ENCODE peak calls at places on chromosomes 1 and 21, in four cellular contexts. Z is ascending aorta, N is esophagus muscularis mucosa, D is A673. W is an unnamed sample.

GRCh38 chr21:31397515-31397926 is 53.5 kb upstream of the TIAM1 start:
- DNase-seq in Z (no peak), N (no peak), D (peak), W (no peak)

GRCh38 chr1:44227211-44227610 is 13.9 kb downstream of the DMAP1 start:
- DNase-seq in Z (no peak), N (no peak), D (no peak), W (no peak)

GRCh38 chr1:225815526-225816178 is 5.7 kb downstream of the EPHX1 start:
- DNase-seq in Z (no peak), N (no peak), D (no peak), W (no peak)

GRCh38 chr1:179372160-179372559 is 6.4 kb downstream of the AXDND1 start:
- DNase-seq in Z (no peak), N (no peak), D (no peak), W (no peak)

GRCh38 chr1:185926562-185926961 is 192.4 kb downstream of the HMCN1 start:
- DNase-seq in Z (no peak), N (no peak), D (peak), W (no peak)

GRCh38 chr1:244548558-244549115 is 87.6 kb downstream of the CATSPERE start:
- DNase-seq in Z (no peak), N (no peak), D (no peak), W (no peak)

GRCh38 chr21:41815652-41816582 is 49.1 kb upstream of the RIPK4 start:
- DNase-seq in Z (no peak), N (no peak), D (no peak), W (no peak)

GRCh38 chr1:29708818-29709710 is 472.7 kb downstream of the PTPRU start:
- DNase-seq in Z (no peak), N (no peak), D (peak), W (no peak)

GRCh38 chr1:21510113-21510493 is 880 bp downstream of the ALPL start:
- DNase-seq in Z (no peak), N (no peak), D (no peak), W (no peak)
- TF ChIP-seq CTCF in Z (no peak), N (no peak), D (no peak), W (no peak)

DNA sequence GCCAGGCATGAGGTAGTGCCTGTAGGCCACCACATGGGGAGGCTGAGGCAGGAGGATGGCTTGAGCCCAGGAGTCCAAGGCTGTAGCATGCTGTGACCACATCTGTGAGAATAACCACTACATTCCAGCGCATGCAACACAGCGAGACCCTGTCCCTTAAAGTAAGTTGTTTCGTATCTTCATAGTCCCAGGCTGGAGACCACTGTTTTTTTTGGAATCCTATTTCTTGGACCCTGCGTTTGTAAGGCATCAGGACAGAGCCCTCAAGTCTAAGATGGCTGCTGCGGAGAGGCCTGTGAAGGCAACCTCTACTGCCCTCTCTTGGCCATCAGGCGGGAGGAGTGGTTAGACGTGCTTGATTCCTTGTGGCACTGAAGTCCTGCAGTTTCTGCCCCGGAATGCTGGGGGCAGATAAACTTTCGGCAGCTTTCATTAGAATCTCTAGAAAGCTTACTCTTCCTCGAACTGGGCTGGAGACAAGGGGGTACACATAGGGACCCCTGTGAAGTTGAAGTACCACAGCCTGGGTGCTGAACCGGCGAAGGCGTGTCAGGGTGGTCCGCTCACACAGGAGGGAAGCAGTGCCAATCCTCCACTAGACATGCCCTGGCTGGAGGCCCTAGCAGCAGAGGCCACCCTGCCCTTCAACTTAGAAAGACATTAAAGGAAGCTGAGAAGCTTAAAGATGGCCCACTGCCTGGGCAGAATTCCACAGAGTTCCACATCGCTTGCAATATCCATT is 36.6 kb downstream of the RABIF start:
- DNase-seq in Z (no peak), N (no peak), D (peak), W (no peak)
- TF ChIP-seq CTCF in Z (no peak), N (no peak), D (peak), W (peak)

DNA sequence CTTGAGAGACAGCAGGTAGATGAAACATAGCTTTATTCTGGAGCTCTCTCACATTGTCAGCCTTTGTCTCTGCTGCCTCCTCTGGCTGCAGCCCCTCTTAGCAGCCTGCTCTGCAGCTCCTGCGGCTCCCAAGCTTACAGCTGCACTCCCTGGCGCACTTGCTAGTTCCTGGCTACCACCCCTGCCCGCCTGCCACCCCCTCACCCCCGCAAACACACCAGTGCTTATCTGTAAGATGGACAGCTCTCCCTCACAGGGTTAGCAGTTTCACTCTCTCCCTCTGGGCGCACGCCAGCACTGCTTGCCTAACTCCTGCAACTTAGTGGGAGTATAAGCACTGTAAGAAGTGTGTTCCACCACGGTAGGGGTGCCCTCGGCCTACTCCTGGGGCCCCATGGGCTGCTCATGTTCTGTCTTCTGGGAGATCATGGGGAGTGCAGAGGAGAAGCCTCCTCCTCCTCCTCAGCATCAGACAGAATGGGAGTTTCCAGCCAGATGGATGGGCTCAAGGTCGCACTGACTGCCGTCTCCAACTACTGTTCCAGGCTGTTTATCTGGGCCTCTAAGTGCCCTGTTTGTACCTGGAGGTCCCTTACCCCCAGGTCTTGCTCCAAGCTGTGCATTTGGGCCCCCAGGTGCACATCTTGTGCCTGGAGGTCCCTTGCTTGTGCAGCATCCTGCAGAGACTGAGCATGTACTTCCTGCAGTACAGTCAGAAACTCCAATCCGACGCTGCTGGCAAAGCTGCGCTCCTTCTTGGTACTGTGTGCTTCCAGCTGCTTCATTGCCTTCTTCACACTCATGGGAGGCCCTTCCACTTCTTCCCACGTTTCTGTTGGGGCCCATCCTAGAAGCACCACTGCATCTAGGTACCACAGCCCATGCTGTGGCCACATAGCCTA is 1388.1 kb downstream of the AMY1C start:
- DNase-seq in Z (no peak), N (no peak), D (peak), W (no peak)
- TF ChIP-seq CTCF in Z (no peak), N (no peak), D (peak), W (peak)

GRCh38 chr1:27403065-27403726 is 10.8 kb downstream of the GPR3 start:
- DNase-seq in Z (peak), N (peak), D (no peak), W (peak)
- TF ChIP-seq CTCF in Z (peak), N (peak), D (peak), W (peak)

GRCh38 chr1:55542901-55543504 is 327.8 kb upstream of the USP24 start:
- DNase-seq in Z (no peak), N (no peak), D (no peak), W (no peak)
- TF ChIP-seq CTCF in Z (no peak), N (no peak), D (no peak), W (no peak)

GRCh38 chr1:66711420-66711819 is 40.8 kb upstream of the DYNLT5 start:
- DNase-seq in Z (no peak), N (no peak), D (no peak), W (no peak)
- TF ChIP-seq CTCF in Z (peak), N (no peak), D (peak), W (peak)

GRCh38 chr1:234722267-234722704 is 112.3 kb upstream of the IRF2BP2 start:
- DNase-seq in Z (no peak), N (no peak), D (no peak), W (no peak)
- TF ChIP-seq CTCF in Z (no peak), N (no peak), D (no peak), W (no peak)

DNA sequence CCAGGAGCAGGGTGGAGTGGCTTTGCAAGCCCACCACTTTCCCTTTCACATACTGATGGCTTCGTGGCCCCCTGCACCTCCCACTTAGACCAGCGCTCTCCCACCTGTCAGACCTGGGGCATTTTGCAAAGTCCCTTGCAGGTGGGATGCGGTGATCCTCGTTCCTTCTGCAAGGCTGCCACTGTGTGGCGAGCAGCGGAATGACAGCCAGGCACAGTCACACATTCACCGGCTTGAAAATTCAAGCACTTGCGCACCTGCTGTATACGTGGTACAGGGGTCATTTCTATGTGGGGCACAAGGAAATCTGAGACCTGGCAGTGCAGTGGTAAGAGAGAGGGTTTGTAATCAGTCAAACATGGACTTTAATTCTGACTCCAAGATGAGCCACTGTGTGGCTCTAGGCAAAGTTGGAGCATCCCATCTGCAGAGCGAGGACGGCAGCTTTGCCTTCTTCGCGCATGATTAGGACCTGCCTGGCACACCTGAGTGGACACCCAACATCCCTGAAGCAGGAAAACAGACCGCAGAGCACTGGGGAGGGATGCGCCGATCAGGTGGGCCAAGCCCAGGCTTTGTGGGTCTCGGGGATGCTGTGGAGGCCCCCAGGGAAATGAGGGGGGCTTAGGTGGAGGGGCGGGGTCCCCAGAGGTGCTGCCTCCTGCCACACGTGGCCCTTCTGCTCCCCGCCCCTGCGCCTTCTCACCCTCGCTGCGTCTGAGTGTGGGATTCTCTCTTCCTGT is 53.0 kb upstream of the TMEM51 start:
- DNase-seq in Z (no peak), N (no peak), D (peak), W (no peak)
- TF ChIP-seq CTCF in Z (peak), N (peak), D (peak), W (peak)

GRCh38 chr1:37174876-37175275 is 140.6 kb upstream of the GRIK3 start:
- DNase-seq in Z (no peak), N (peak), D (no peak), W (no peak)

GRCh38 chr1:37176269-37176668 is 142.0 kb upstream of the GRIK3 start:
- DNase-seq in Z (no peak), N (peak), D (no peak), W (peak)

GRCh38 chr1:37175666-37176215 is 141.4 kb upstream of the GRIK3 start:
- DNase-seq in Z (no peak), N (peak), D (no peak), W (peak)

GRCh38 chr1:37171651-37172050 is 137.3 kb upstream of the GRIK3 start:
- DNase-seq in Z (no peak), N (peak), D (no peak), W (peak)

GRCh38 chr1:37177230-37177864 is 143.0 kb upstream of the GRIK3 start:
- DNase-seq in Z (no peak), N (peak), D (peak), W (peak)
- TF ChIP-seq CTCF in Z (no peak), N (no peak), D (peak), W (peak)